ENCODE peak calls at places on chromosomes 11 and 22, in five cellular contexts. One of them, this sample, is unnamed. For H3K9me3, the result is how much of the 10 kb centered on the place peaks cover.

GRCh38 chr11:124633355-124633754 is 10.7 kb downstream of the TBRG1 start:
- DNase-seq in psoas muscle: no peak
- DNase-seq in fibroblast of lung: no peak
- DNase-seq in A549: peak
- DNase-seq in IMR-90: peak
- DNase-seq in this sample: no peak

GRCh38 chr11:114308689-114309089 is 12.5 kb downstream of the NNMT start:
- DNase-seq in psoas muscle: no peak
- DNase-seq in fibroblast of lung: peak
- DNase-seq in A549: no peak
- DNase-seq in IMR-90: no peak
- DNase-seq in this sample: no peak

GRCh38 chr11:10920205-10920604 is 62.4 kb upstream of the ZBED5 start:
- DNase-seq in psoas muscle: no peak
- DNase-seq in fibroblast of lung: peak
- DNase-seq in A549: no peak
- DNase-seq in IMR-90: peak
- DNase-seq in this sample: no peak

GRCh38 chr11:130434521-130435223 is 6.3 kb upstream of the ADAMTS8 start:
- DNase-seq in psoas muscle: peak
- DNase-seq in fibroblast of lung: peak
- DNase-seq in A549: peak
- DNase-seq in IMR-90: peak
- DNase-seq in this sample: no peak

GRCh38 chr22:48490513-48491411 is 1336.9 kb downstream of the BRD1 start:
- DNase-seq in psoas muscle: no peak
- DNase-seq in fibroblast of lung: no peak
- DNase-seq in A549: peak
- DNase-seq in IMR-90: no peak
- DNase-seq in this sample: no peak

GRCh38 chr22:37274380-37274862 is 7.9 kb upstream of the CYTH4 start:
- DNase-seq in psoas muscle: peak
- DNase-seq in fibroblast of lung: no peak
- DNase-seq in A549: no peak
- DNase-seq in IMR-90: no peak
- DNase-seq in this sample: no peak

GRCh38 chr11:68974421-68975194 is 6.2 kb downstream of the MRGPRD start:
- DNase-seq in psoas muscle: no peak
- DNase-seq in fibroblast of lung: peak
- DNase-seq in A549: peak
- DNase-seq in IMR-90: peak
- DNase-seq in this sample: no peak

GRCh38 chr11:22730319-22730718 is 63.9 kb downstream of the GAS2 start:
- DNase-seq in psoas muscle: no peak
- DNase-seq in fibroblast of lung: peak
- DNase-seq in A549: peak
- DNase-seq in IMR-90: peak
- DNase-seq in this sample: no peak

GRCh38 chr11:83979593-83979992 is 693.4 kb upstream of the CCDC90B start:
- DNase-seq in psoas muscle: no peak
- DNase-seq in fibroblast of lung: no peak
- DNase-seq in A549: no peak
- DNase-seq in IMR-90: no peak
- DNase-seq in this sample: no peak

GRCh38 chr11:133386262-133386661 is 146.0 kb downstream of the OPCML start:
- DNase-seq in psoas muscle: no peak
- DNase-seq in fibroblast of lung: no peak
- DNase-seq in A549: no peak
- DNase-seq in IMR-90: no peak
- DNase-seq in this sample: no peak

GRCh38 chr11:90241414-90241813 is 18.6 kb upstream of the CHORDC1 start:
- DNase-seq in psoas muscle: no peak
- DNase-seq in fibroblast of lung: no peak
- DNase-seq in A549: no peak
- DNase-seq in IMR-90: no peak
- DNase-seq in this sample: no peak

GRCh38 chr11:69700278-69701140 is 3.3 kb downstream of the FGF19 start:
- DNase-seq in psoas muscle: no peak
- DNase-seq in fibroblast of lung: peak
- DNase-seq in A549: peak
- DNase-seq in IMR-90: peak
- DNase-seq in this sample: no peak

GRCh38 chr11:12076840-12077534 is 33.4 kb upstream of the MICAL2 start:
- DNase-seq in psoas muscle: no peak
- DNase-seq in fibroblast of lung: no peak
- DNase-seq in A549: peak
- DNase-seq in IMR-90: no peak
- DNase-seq in this sample: no peak

GRCh38 chr22:32520612-32521011 is 46.0 kb downstream of the FBXO7 start:
- DNase-seq in psoas muscle: no peak
- DNase-seq in fibroblast of lung: no peak
- DNase-seq in A549: no peak
- DNase-seq in IMR-90: no peak
- DNase-seq in this sample: no peak

GRCh38 chr11:79082920-79083319 is 357.9 kb downstream of the TENM4 start:
- DNase-seq in psoas muscle: no peak
- DNase-seq in fibroblast of lung: no peak
- DNase-seq in A549: no peak
- DNase-seq in IMR-90: no peak
- DNase-seq in this sample: no peak

GRCh38 chr11:12362857-12363256 is 14.5 kb upstream of the PARVA start:
- DNase-seq in psoas muscle: no peak
- DNase-seq in fibroblast of lung: no peak
- DNase-seq in A549: no peak
- DNase-seq in IMR-90: no peak
- DNase-seq in this sample: no peak

GRCh38 chr22:41868556-41868955 is 35.7 kb downstream of the SREBF2 start:
- DNase-seq in psoas muscle: no peak
- DNase-seq in fibroblast of lung: no peak
- DNase-seq in A549: no peak
- DNase-seq in IMR-90: no peak
- DNase-seq in this sample: no peak

GRCh38 chr11:66981976-66982578 is 7.0 kb downstream of the C11orf86 start:
- DNase-seq in psoas muscle: peak
- DNase-seq in fibroblast of lung: peak
- DNase-seq in A549: peak
- DNase-seq in IMR-90: peak
- DNase-seq in this sample: peak

GRCh38 chr11:14029971-14030531 is 67.5 kb downstream of the SPON1 start:
- DNase-seq in psoas muscle: peak
- DNase-seq in fibroblast of lung: peak
- DNase-seq in A549: peak
- DNase-seq in IMR-90: peak
- DNase-seq in this sample: peak

GRCh38 chr11:2257023-2257700 is 13.2 kb downstream of the ASCL2 start:
- DNase-seq in psoas muscle: no peak
- DNase-seq in fibroblast of lung: no peak
- DNase-seq in A549: no peak
- DNase-seq in IMR-90: no peak
- DNase-seq in this sample: no peak

GRCh38 chr22:42688241-42688913 is 32.3 kb downstream of the A4GALT start:
- DNase-seq in psoas muscle: peak
- DNase-seq in fibroblast of lung: peak
- DNase-seq in A549: peak
- DNase-seq in IMR-90: peak
- DNase-seq in this sample: peak

GRCh38 chr11:118304227-118304808 is at the start of gene CD3E:
- DNase-seq in psoas muscle: no peak
- DNase-seq in fibroblast of lung: no peak
- DNase-seq in A549: no peak
- DNase-seq in IMR-90: no peak
- DNase-seq in this sample: no peak

GRCh38 chr11:128200467-128200866 is 386.9 kb downstream of the ETS1 start:
- DNase-seq in psoas muscle: no peak
- DNase-seq in fibroblast of lung: no peak
- DNase-seq in A549: no peak
- DNase-seq in IMR-90: no peak
- DNase-seq in this sample: no peak

GRCh38 chr11:27088353-27088752 is 47.7 kb downstream of the BBOX1 start:
- DNase-seq in psoas muscle: no peak
- DNase-seq in fibroblast of lung: no peak
- DNase-seq in A549: no peak
- DNase-seq in IMR-90: no peak
- DNase-seq in this sample: no peak

GRCh38 chr11:13720940-13721339 is 52.5 kb downstream of the FAR1 start:
- DNase-seq in psoas muscle: no peak
- DNase-seq in fibroblast of lung: no peak
- DNase-seq in A549: no peak
- DNase-seq in IMR-90: no peak
- DNase-seq in this sample: no peak

GRCh38 chr11:31757245-31757835 is 53.8 kb downstream of the PAX6 start:
- DNase-seq in psoas muscle: no peak
- DNase-seq in fibroblast of lung: no peak
- DNase-seq in A549: no peak
- DNase-seq in IMR-90: no peak
- DNase-seq in this sample: no peak
- H3K4me3 ChIP-seq in psoas muscle: no peak
- H3K4me3 ChIP-seq in fibroblast of lung: no peak
- H3K4me3 ChIP-seq in A549: no peak
- H3K4me3 ChIP-seq in IMR-90: no peak
- H3K4me3 ChIP-seq in this sample: no peak

GRCh38 chr11:73393011-73393380 is 16.8 kb downstream of the RELT start:
- DNase-seq in psoas muscle: no peak
- DNase-seq in fibroblast of lung: no peak
- DNase-seq in A549: no peak
- DNase-seq in IMR-90: no peak
- DNase-seq in this sample: no peak

GRCh38 chr11:73392108-73393010 is 16.2 kb downstream of the RELT start:
- DNase-seq in psoas muscle: no peak
- DNase-seq in fibroblast of lung: no peak
- DNase-seq in A549: no peak
- DNase-seq in IMR-90: no peak
- DNase-seq in this sample: no peak

GRCh38 chr11:73394416-73395296 is 18.5 kb downstream of the RELT start:
- DNase-seq in psoas muscle: no peak
- DNase-seq in fibroblast of lung: no peak
- DNase-seq in A549: no peak
- DNase-seq in IMR-90: no peak
- DNase-seq in this sample: no peak

GRCh38 chr11:73395297-73396208 is 19.4 kb downstream of the RELT start:
- DNase-seq in psoas muscle: no peak
- DNase-seq in fibroblast of lung: no peak
- DNase-seq in A549: no peak
- DNase-seq in IMR-90: no peak
- DNase-seq in this sample: no peak

DNA sequence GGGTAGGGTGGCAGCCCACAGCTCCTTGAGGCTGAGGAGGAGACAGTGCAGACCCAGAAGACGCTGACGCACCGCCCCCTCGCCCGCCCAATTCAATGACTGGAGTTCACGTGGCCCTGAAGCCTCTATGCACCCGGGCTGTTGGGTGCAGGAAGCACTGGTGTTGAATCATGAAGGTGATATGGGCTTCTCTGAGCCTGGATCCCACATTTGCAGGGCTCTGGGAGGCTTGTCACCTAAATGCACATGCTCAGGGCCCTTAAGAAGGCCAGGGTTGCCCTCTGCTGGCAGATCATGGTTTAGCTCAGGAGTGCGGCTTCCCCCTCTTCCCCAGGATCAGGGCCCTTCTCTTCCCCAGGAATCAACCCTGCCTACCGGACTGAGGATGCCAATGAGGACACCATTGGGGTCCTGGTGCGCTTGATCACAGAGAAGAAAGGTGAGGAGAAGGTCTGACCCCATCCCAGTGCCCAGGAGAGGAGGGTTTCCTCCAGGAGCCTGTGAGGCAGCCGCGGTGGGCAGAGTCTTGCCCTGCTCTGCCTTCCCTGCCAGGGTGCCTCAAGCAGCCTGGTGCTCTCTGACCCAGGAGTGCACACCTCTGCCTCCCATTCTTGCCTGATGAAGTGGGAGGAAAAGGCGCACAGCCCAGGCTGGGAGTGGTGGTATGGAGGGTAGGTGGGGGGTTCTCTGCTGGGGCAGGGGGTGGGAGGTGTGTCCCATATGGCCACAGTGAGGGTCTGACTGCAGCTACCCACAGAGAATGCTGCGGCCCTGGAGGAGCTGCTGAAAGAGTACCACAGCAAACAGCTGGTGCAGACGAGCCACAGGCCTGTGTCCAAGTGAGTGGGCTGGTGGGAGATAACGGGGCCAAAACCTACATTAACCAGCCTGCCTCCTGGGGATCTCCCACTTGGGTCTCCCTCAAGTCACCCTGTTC is 17.5 kb downstream of the RELT start:
- DNase-seq in psoas muscle: peak
- DNase-seq in fibroblast of lung: peak
- DNase-seq in A549: peak
- DNase-seq in IMR-90: peak
- DNase-seq in this sample: peak
- TF ChIP-seq CTCF in psoas muscle: peak
- TF ChIP-seq CTCF in fibroblast of lung: peak
- TF ChIP-seq CTCF in A549: peak
- TF ChIP-seq CTCF in IMR-90: peak
- TF ChIP-seq CTCF in this sample: peak

GRCh38 chr11:74870485-74870884 is 78.4 kb downstream of the XRRA1 start:
- DNase-seq in psoas muscle: no peak
- DNase-seq in fibroblast of lung: peak
- DNase-seq in A549: peak
- DNase-seq in IMR-90: peak
- DNase-seq in this sample: peak
- H3K9me3 ChIP-seq in psoas muscle: half or more
- H3K9me3 ChIP-seq in fibroblast of lung: under half
- H3K9me3 ChIP-seq in A549: under half
- H3K9me3 ChIP-seq in IMR-90: under half
- H3K9me3 ChIP-seq in this sample: under half

GRCh38 chr11:77557553-77557952 is 32.2 kb upstream of the AQP11 start:
- DNase-seq in psoas muscle: no peak
- DNase-seq in fibroblast of lung: peak
- DNase-seq in A549: peak
- DNase-seq in IMR-90: peak
- DNase-seq in this sample: no peak
- H3K4me3 ChIP-seq in psoas muscle: no peak
- H3K4me3 ChIP-seq in fibroblast of lung: no peak
- H3K4me3 ChIP-seq in A549: no peak
- H3K4me3 ChIP-seq in IMR-90: no peak
- H3K4me3 ChIP-seq in this sample: no peak

This sample was measured in AG04450.